ENCODE peak calls at places on chromosome 1, in six cellular contexts. I, L, V, J, H and U are unnamed samples.

GRCh38 chr1:27526569-27527222 is 36.7 kb upstream of the WASF2 start:
- DNase-seq in I (no peak), L (no peak), V (no peak), J (no peak), H (peak; percentile 55), U (no peak)

GRCh38 chr1:18134324-18135046 is 26.9 kb downstream of the IGSF21 start:
- DNase-seq in I (no peak), L (no peak), V (no peak), J (no peak), H (no peak), U (no peak)

GRCh38 chr1:224632381-224632871 is 16.3 kb downstream of the CNIH3 start:
- DNase-seq in I (no peak), L (no peak), V (no peak), J (peak; percentile 69), H (no peak), U (no peak)

GRCh38 chr1:34656299-34656698 is 98.5 kb upstream of the GJB5 start:
- DNase-seq in I (no peak), L (no peak), V (no peak), J (no peak), H (no peak), U (no peak)

GRCh38 chr1:107419003-107419402 is 278.2 kb downstream of the NTNG1 start:
- DNase-seq in I (no peak), L (no peak), V (no peak), J (no peak), H (no peak), U (no peak)

GRCh38 chr1:245277276-245277675 is 122.5 kb downstream of the KIF26B start:
- DNase-seq in I (no peak), L (peak; percentile 38), V (no peak), J (no peak), H (no peak), U (no peak)

GRCh38 chr1:8091691-8092090 is 65.6 kb upstream of the ERRFI1 start:
- DNase-seq in I (no peak), L (no peak), V (no peak), J (no peak), H (no peak), U (no peak)

GRCh38 chr1:228007054-228007800 is 429 bp downstream of the WNT3A start:
- DNase-seq in I (no peak), L (peak; percentile 20), V (no peak), J (no peak), H (peak; percentile 20), U (no peak)

GRCh38 chr1:246726881-246727280 is 2.7 kb downstream of the SCCPDH start:
- DNase-seq in I (no peak), L (no peak), V (no peak), J (no peak), H (no peak), U (no peak)

GRCh38 chr1:25520446-25521061 is 22.9 kb upstream of the LDLRAP1 start:
- DNase-seq in I (no peak), L (peak; percentile 71), V (peak; percentile 46), J (peak; percentile 63), H (peak; percentile 34), U (peak; percentile 61)

GRCh38 chr1:179228783-179229213 is 679 bp downstream of the ABL2 start:
- DNase-seq in I (no peak), L (peak; percentile 72), V (no peak), J (peak; percentile 31), H (no peak), U (no peak)

GRCh38 chr1:14262582-14262981 is 335.9 kb upstream of the KAZN start:
- DNase-seq in I (no peak), L (no peak), V (no peak), J (no peak), H (no peak), U (no peak)

GRCh38 chr1:168304865-168305264 is 24.2 kb downstream of the TBX19 start:
- DNase-seq in I (no peak), L (no peak), V (no peak), J (no peak), H (no peak), U (no peak)

GRCh38 chr1:3091334-3091733 is 22.3 kb downstream of the PRDM16 start:
- DNase-seq in I (no peak), L (no peak), V (no peak), J (no peak), H (no peak), U (no peak)

GRCh38 chr1:23394176-23394575 is 24.5 kb upstream of the ZNF436 start:
- DNase-seq in I (no peak), L (peak; percentile 78), V (no peak), J (no peak), H (no peak), U (no peak)

GRCh38 chr1:70284366-70284765 is 63.2 kb downstream of the SRSF11 start:
- DNase-seq in I (peak; percentile 17), L (no peak), V (no peak), J (no peak), H (peak; percentile 68), U (no peak)

GRCh38 chr1:231419738-231420298 is 2.3 kb downstream of the EGLN1 start:
- DNase-seq in I (no peak), L (no peak), V (no peak), J (no peak), H (peak; percentile 40), U (no peak)

GRCh38 chr1:224668991-224669390 is 52.9 kb downstream of the CNIH3 start:
- DNase-seq in I (no peak), L (no peak), V (no peak), J (peak; percentile 59), H (no peak), U (no peak)

GRCh38 chr1:156807627-156808026 is 9.0 kb downstream of the SH2D2A start:
- DNase-seq in I (no peak), L (no peak), V (no peak), J (no peak), H (no peak), U (no peak)

GRCh38 chr1:204588826-204589225 is 72.6 kb downstream of the MDM4 start:
- DNase-seq in I (no peak), L (no peak), V (no peak), J (no peak), H (no peak), U (no peak)

GRCh38 chr1:169844941-169845608 is 48.6 kb downstream of the SCYL3 start:
- DNase-seq in I (no peak), L (no peak), V (no peak), J (no peak), H (no peak), U (no peak)

GRCh38 chr1:59163268-59164092 is 133.4 kb upstream of the FGGY start:
- DNase-seq in I (no peak), L (no peak), V (no peak), J (no peak), H (no peak), U (no peak)

GRCh38 chr1:54866801-54867716 is 19.9 kb downstream of the DHCR24 start:
- DNase-seq in I (no peak), L (no peak), V (no peak), J (no peak), H (no peak), U (no peak)

GRCh38 chr1:116853680-116854191 is 56.0 kb upstream of the PTGFRN start:
- DNase-seq in I (no peak), L (no peak), V (peak; percentile 41), J (peak; percentile 63), H (peak; percentile 83), U (no peak)

DNA sequence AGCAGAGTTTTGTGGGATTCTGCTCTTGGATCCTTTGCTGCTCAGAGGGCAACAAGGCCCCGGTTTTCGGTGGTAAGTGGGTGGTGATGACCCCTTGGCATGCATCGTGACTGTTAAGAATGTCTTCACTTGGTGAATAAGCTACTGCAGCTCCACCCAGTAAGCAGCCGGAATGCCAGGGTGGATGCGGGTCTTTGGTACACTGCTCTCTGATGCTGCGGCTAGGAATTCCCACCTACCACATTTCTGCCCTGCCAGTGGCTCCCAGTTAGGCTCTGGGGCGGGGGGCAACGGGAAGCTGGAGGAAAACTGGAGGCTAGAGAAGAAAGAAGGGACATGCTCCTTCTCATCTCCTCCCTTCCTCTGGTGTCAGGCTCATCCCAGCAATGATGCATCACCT is 180.4 kb upstream of the GALNT2 start:
- DNase-seq in I (no peak), L (no peak), V (no peak), J (no peak), H (no peak), U (no peak)
- H3K27ac ChIP-seq in I (no peak overlapping the region), L (no peak overlapping the region), V (no peak overlapping the region), J (no peak overlapping the region), H (no peak overlapping the region), U (no peak overlapping the region)

GRCh38 chr1:230067871-230068814 is 1.1 kb downstream of the GALNT2 start:
- DNase-seq in I (no peak), L (peak; percentile 64), V (no peak), J (peak; percentile 47), H (peak; percentile 36), U (no peak)
- TF ChIP-seq CTCF in I (peak; percentile 6), L (peak; percentile 26), V (no peak), J (no peak), H (no peak), U (no peak)

GRCh38 chr1:49651136-49651535 is 372.6 kb downstream of the AGBL4 start:
- DNase-seq in I (no peak), L (no peak), V (no peak), J (no peak), H (no peak), U (no peak)
- H3K9me3 ChIP-seq in I (no peaks in the 10 kb centered on the region), L (no peaks in the 10 kb centered on the region), V (no peaks in the 10 kb centered on the region), J (no peaks in the 10 kb centered on the region), H (no peaks in the 10 kb centered on the region), U (peaks cover 9% of the 10 kb centered on the region)

GRCh38 chr1:206801467-206801866 is 29.2 kb upstream of the IL10 start:
- DNase-seq in I (no peak), L (no peak), V (no peak), J (no peak), H (no peak), U (no peak)

GRCh38 chr1:206805357-206805756 is 33.1 kb upstream of the IL10 start:
- DNase-seq in I (no peak), L (no peak), V (no peak), J (no peak), H (no peak), U (no peak)

GRCh38 chr1:206802401-206802800 is 30.1 kb upstream of the IL10 start:
- DNase-seq in I (no peak), L (no peak), V (no peak), J (no peak), H (no peak), U (no peak)

GRCh38 chr1:206803221-206803730 is 31.0 kb upstream of the IL10 start:
- DNase-seq in I (no peak), L (no peak), V (no peak), J (no peak), H (no peak), U (peak; percentile 72)

GRCh38 chr1:206804156-206804737 is 32.0 kb upstream of the IL10 start:
- DNase-seq in I (no peak), L (no peak), V (no peak), J (no peak), H (no peak), U (no peak)
- H3K27ac ChIP-seq in I (no peak overlapping the region), L (no peak overlapping the region), V (no peak overlapping the region), J (no peak overlapping the region), H (no peak overlapping the region), U (peak overlapping the region; percentile 80)

DNA sequence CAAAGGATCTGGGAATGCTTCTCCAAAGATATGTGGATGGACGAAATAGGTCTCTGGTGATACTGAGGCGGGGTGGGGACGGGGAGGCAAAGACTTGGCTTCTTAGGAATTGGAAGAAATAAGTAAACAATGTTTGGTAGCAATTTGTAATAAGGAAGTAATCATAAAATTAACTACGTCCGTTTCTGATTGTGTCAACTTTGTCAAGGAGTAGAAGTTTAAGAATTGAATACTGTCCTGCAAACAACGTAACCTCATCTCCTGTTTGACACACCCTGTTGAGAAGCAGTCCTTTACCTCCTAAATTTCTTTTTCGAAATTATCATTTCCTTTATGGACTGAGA is 471 bp downstream of the POLR3C start:
- DNase-seq in I (no peak), L (no peak), V (no peak), J (no peak), H (no peak), U (no peak)
- TF ChIP-seq CTCF in I (no peak), L (no peak), V (no peak), J (no peak), H (no peak), U (no peak)